ENCODE peak calls at places on chromosomes 11 and 22, in ten cellular contexts. X is neural progenitor cell; N is OCI-LY7; S is tibial nerve; R is psoas muscle; K is CD8-positive, alpha-beta T cell; Q is naive thymus-derived CD4-positive, alpha-beta T cell; W is cardiac muscle cell; P is mammary epithelial cell; V is A549. M is an unnamed sample. For H3K4me1, the result is how much of the 10 kb centered on the place peaks cover.

GRCh38 chr11:95923730-95924413 is at the start of gene MTMR2:
- DNase-seq in X (peak), N (peak), S (peak), R (peak), K (peak), Q (no peak), W (peak), P (peak), V (peak), M (peak)

GRCh38 chr11:530960-531825 is 4.2 kb downstream of the HRAS start:
- DNase-seq in X (no peak), N (no peak), S (no peak), R (no peak), K (no peak), Q (no peak), W (no peak), P (no peak), V (no peak), M (no peak)

GRCh38 chr11:61065955-61066638 is 36.2 kb upstream of the CD5 start:
- DNase-seq in X (no peak), N (no peak), S (no peak), R (no peak), K (peak), Q (peak), W (no peak), P (no peak), V (no peak), M (no peak)

GRCh38 chr11:118783724-118784495 is 7.1 kb downstream of the DDX6 start:
- DNase-seq in X (no peak), N (no peak), S (no peak), R (peak), K (no peak), Q (no peak), W (no peak), P (no peak), V (no peak), M (no peak)

GRCh38 chr11:122983438-122984185 is 2.0 kb upstream of the BSX start:
- DNase-seq in X (peak), N (no peak), S (no peak), R (no peak), K (no peak), Q (no peak), W (no peak), P (no peak), V (no peak), M (no peak)

GRCh38 chr11:27524155-27524554 is 17.6 kb upstream of the LIN7C start:
- DNase-seq in X (peak), N (no peak), S (no peak), R (no peak), K (no peak), Q (no peak), W (peak), P (peak), V (peak), M (peak)

GRCh38 chr11:910044-910588 is 494 bp downstream of the CHID1 start:
- DNase-seq in X (no peak), N (peak), S (no peak), R (no peak), K (no peak), Q (peak), W (peak), P (no peak), V (no peak), M (no peak)

GRCh38 chr11:128153697-128154048 is 433.7 kb downstream of the ETS1 start:
- DNase-seq in X (no peak), N (no peak), S (no peak), R (no peak), K (no peak), Q (no peak), W (no peak), P (no peak), V (no peak), M (no peak)

GRCh38 chr11:2566223-2567025 is 121.6 kb downstream of the KCNQ1 start:
- DNase-seq in X (peak), N (no peak), S (peak), R (peak), K (no peak), Q (no peak), W (peak), P (no peak), V (no peak), M (no peak)

GRCh38 chr22:23219787-23220484 is 39.6 kb downstream of the BCR start:
- DNase-seq in X (no peak), N (peak), S (no peak), R (no peak), K (peak), Q (peak), W (no peak), P (peak), V (no peak), M (peak)

GRCh38 chr11:10322401-10322800 is 17.5 kb downstream of the ADM start:
- DNase-seq in X (no peak), N (no peak), S (no peak), R (no peak), K (no peak), Q (no peak), W (no peak), P (no peak), V (no peak), M (no peak)

GRCh38 chr11:60447070-60447469 is 8.6 kb upstream of the MS4A1 start:
- DNase-seq in X (no peak), N (no peak), S (no peak), R (no peak), K (no peak), Q (no peak), W (no peak), P (no peak), V (no peak), M (no peak)

GRCh38 chr11:88384004-88384677 is 46.6 kb upstream of the CTSC start:
- DNase-seq in X (no peak), N (no peak), S (no peak), R (no peak), K (no peak), Q (no peak), W (no peak), P (peak), V (peak), M (no peak)

GRCh38 chr22:50622723-50623327 is 5.1 kb downstream of the ARSA start:
- DNase-seq in X (no peak), N (peak), S (no peak), R (no peak), K (no peak), Q (no peak), W (no peak), P (peak), V (no peak), M (no peak)

GRCh38 chr11:772429-773390 is 4.6 kb downstream of the GATD1 start:
- DNase-seq in X (peak), N (no peak), S (no peak), R (no peak), K (no peak), Q (no peak), W (no peak), P (no peak), V (no peak), M (peak)

GRCh38 chr22:30979932-30980331 is 10.9 kb downstream of the TUG1 start:
- DNase-seq in X (no peak), N (no peak), S (no peak), R (no peak), K (no peak), Q (no peak), W (no peak), P (no peak), V (no peak), M (no peak)

GRCh38 chr11:12827929-12828812 is 153.9 kb downstream of the TEAD1 start:
- DNase-seq in X (peak), N (peak), S (peak), R (no peak), K (no peak), Q (no peak), W (peak), P (peak), V (peak), M (peak)

GRCh38 chr22:40237241-40237640 is 59.5 kb downstream of the TNRC6B start:
- DNase-seq in X (no peak), N (peak), S (no peak), R (no peak), K (no peak), Q (no peak), W (no peak), P (no peak), V (no peak), M (no peak)

GRCh38 chr11:58770627-58771457 is 39.1 kb upstream of the GLYAT start:
- DNase-seq in X (no peak), N (no peak), S (no peak), R (no peak), K (no peak), Q (no peak), W (no peak), P (peak), V (peak), M (peak)

GRCh38 chr22:27997538-27997937 is 78.5 kb upstream of the PITPNB start:
- DNase-seq in X (no peak), N (peak), S (no peak), R (peak), K (no peak), Q (no peak), W (no peak), P (no peak), V (no peak), M (no peak)

GRCh38 chr11:116857936-116858335 is 20.5 kb upstream of the APOA1 start:
- DNase-seq in X (no peak), N (no peak), S (no peak), R (no peak), K (no peak), Q (no peak), W (no peak), P (no peak), V (no peak), M (no peak)

GRCh38 chr22:49887716-49888115 is 30.5 kb downstream of the ALG12 start:
- DNase-seq in X (no peak), N (no peak), S (no peak), R (no peak), K (no peak), Q (no peak), W (no peak), P (no peak), V (no peak), M (no peak)

GRCh38 chr22:49979587-49980264 is 19.2 kb downstream of the PIM3 start:
- DNase-seq in X (peak), N (peak), S (no peak), R (peak), K (no peak), Q (no peak), W (no peak), P (no peak), V (peak), M (no peak)

GRCh38 chr22:23518381-23519187 is 61.5 kb downstream of the IGLL1 start:
- DNase-seq in X (peak), N (no peak), S (no peak), R (peak), K (no peak), Q (no peak), W (no peak), P (no peak), V (no peak), M (no peak)

GRCh38 chr11:15234796-15235195 is 120.1 kb downstream of the INSC start:
- DNase-seq in X (no peak), N (no peak), S (no peak), R (no peak), K (no peak), Q (no peak), W (no peak), P (no peak), V (no peak), M (no peak)

GRCh38 chr11:7072401-7073028 is 16.3 kb upstream of the RBMXL2 start:
- DNase-seq in X (no peak), N (no peak), S (no peak), R (no peak), K (no peak), Q (no peak), W (no peak), P (no peak), V (no peak), M (no peak)

GRCh38 chr22:18023509-18024275 is 669 bp downstream of the MICAL3 start:
- DNase-seq in X (peak), N (peak), S (peak), R (peak), K (no peak), Q (no peak), W (peak), P (peak), V (peak), M (peak)

GRCh38 chr11:106378513-106379179 is 301.2 kb downstream of the AASDHPPT start:
- DNase-seq in X (no peak), N (no peak), S (no peak), R (no peak), K (no peak), Q (no peak), W (no peak), P (no peak), V (no peak), M (no peak)

GRCh38 chr11:720642-721346 is 14.8 kb downstream of the EPS8L2 start:
- DNase-seq in X (peak), N (peak), S (no peak), R (no peak), K (no peak), Q (peak), W (peak), P (peak), V (no peak), M (no peak)

GRCh38 chr22:39820266-39820665 is 73.3 kb downstream of the ENTHD1 start:
- DNase-seq in X (no peak), N (no peak), S (no peak), R (no peak), K (no peak), Q (no peak), W (no peak), P (peak), V (peak), M (peak)

GRCh38 chr11:3969613-3970012 is 114.1 kb downstream of the STIM1 start:
- DNase-seq in X (no peak), N (no peak), S (no peak), R (no peak), K (no peak), Q (peak), W (no peak), P (no peak), V (no peak), M (no peak)

GRCh38 chr11:45931739-45932138 is 9.3 kb downstream of the LARGE2 start:
- DNase-seq in X (no peak), N (no peak), S (no peak), R (no peak), K (no peak), Q (no peak), W (no peak), P (peak), V (no peak), M (no peak)

GRCh38 chr11:85737738-85738137 is 51.7 kb upstream of the CCDC89 start:
- DNase-seq in X (no peak), N (no peak), S (no peak), R (no peak), K (peak), Q (no peak), W (peak), P (no peak), V (no peak), M (no peak)

GRCh38 chr11:57513911-57514537 is 1.5 kb downstream of the SLC43A1 start:
- DNase-seq in X (peak), N (peak), S (no peak), R (peak), K (peak), Q (no peak), W (peak), P (no peak), V (no peak), M (no peak)

GRCh38 chr22:20567993-20568417 is 60.6 kb downstream of the MED15 start:
- DNase-seq in X (no peak), N (no peak), S (no peak), R (peak), K (no peak), Q (no peak), W (no peak), P (no peak), V (peak), M (no peak)

GRCh38 chr22:22959147-22959827 is 71.7 kb downstream of the IGLL5 start:
- DNase-seq in X (peak), N (peak), S (peak), R (peak), K (peak), Q (peak), W (peak), P (peak), V (peak), M (peak)

GRCh38 chr11:5596611-5597201 is at the start of gene TRIM6:
- DNase-seq in X (peak), N (no peak), S (peak), R (peak), K (no peak), Q (no peak), W (peak), P (peak), V (peak), M (peak)

GRCh38 chr22:42357221-42357620 is 75.0 kb downstream of the NFAM1 start:
- DNase-seq in X (no peak), N (no peak), S (no peak), R (no peak), K (no peak), Q (no peak), W (no peak), P (peak), V (no peak), M (no peak)
- H3K27ac ChIP-seq in X (no peak), N (no peak), S (no peak), R (no peak), K (no peak), Q (no peak), W (no peak), P (peak), V (no peak), M (no peak)

DNA sequence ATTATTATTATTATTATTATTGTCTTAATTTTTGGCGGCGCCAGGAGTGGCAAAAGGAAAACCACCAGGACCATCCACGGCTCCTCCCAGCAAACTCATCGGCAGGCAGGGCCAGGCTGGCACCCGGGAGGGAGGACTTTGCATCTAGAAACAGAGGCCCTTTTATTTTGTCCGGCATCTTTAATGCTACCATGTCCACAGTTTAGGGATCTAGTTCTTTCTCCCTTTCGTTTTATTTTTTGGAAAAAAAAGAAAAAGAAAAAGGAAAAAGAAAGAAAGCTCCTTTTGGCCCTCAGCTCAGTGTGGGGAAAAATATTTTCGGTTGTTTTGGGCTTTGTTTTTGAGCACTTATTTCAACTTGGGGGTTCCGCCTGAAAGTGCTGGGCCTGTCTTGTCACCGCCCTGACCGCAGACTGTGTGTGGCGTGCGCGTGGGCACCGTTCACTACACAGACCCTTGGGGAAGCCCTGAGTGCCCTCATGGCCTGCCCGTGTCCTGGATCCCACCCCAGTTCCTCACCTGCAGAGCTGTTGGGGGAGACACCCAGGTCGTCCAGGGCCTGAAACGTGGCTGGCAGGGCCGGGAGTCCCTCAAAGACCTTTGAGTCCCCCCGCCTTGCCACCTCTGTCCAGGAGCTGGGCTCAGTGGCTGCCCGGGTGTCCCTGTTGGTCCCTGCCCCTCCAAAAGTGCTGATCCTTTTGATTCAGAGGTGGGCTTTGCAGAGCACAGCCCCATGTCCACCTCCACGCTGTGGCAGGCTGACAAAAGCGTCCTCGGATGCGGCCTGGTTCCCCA is 69.1 kb upstream of the PPARA start:
- DNase-seq in X (no peak), N (no peak), S (peak), R (peak), K (no peak), Q (no peak), W (no peak), P (peak), V (no peak), M (no peak)
- H3K4me1 ChIP-seq in X (under half), N (under half), S (half or more), R (half or more), K (under half), Q (under half), W (under half), P (half or more), V (half or more), M (half or more)

DNA sequence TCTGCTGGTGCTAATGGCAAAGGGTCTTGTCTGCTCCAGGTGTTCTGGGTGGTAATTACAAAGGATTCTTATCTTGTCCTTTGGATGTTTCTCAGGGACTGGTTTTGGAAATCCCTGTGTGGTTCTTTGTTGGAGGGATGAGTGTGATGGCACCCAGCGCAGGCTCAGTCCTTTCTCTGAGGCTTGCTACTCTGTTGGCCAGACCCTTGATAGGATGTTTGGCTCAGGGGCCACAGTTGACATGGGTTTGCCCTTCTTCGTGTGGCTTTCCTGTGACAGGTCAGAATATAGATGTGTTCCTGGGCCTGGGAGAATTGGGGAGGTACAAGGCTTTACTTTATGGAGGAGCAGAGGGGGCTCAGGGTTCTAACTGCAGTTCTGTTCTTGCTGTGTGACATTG is 4.0 kb downstream of the ARHGEF17 start:
- DNase-seq in X (no peak), N (no peak), S (no peak), R (peak), K (no peak), Q (no peak), W (no peak), P (no peak), V (no peak), M (no peak)
- H3K4me3 ChIP-seq in X (peak), N (no peak), S (peak), R (peak), K (no peak), Q (no peak), W (peak), P (peak), V (no peak), M (peak)

GRCh38 chr11:36499325-36499724 is 10.7 kb downstream of the TRAF6 start:
- DNase-seq in X (no peak), N (no peak), S (no peak), R (no peak), K (no peak), Q (no peak), W (no peak), P (no peak), V (no peak), M (no peak)
- H3K27ac ChIP-seq in X (no peak), N (no peak), S (no peak), R (no peak), K (no peak), Q (no peak), W (no peak), P (no peak), V (no peak), M (no peak)

GRCh38 chr11:111736191-111736590 is 30.0 kb downstream of the PPP2R1B start:
- DNase-seq in X (no peak), N (no peak), S (no peak), R (no peak), K (no peak), Q (no peak), W (no peak), P (no peak), V (no peak), M (no peak)

GRCh38 chr11:111733655-111734088 is 32.5 kb downstream of the PPP2R1B start:
- DNase-seq in X (peak), N (no peak), S (no peak), R (peak), K (no peak), Q (no peak), W (no peak), P (no peak), V (no peak), M (peak)

GRCh38 chr11:111733009-111733408 is 33.2 kb downstream of the PPP2R1B start:
- DNase-seq in X (no peak), N (no peak), S (no peak), R (peak), K (no peak), Q (no peak), W (no peak), P (peak), V (no peak), M (peak)

GRCh38 chr11:111735262-111736116 is 30.7 kb downstream of the PPP2R1B start:
- DNase-seq in X (no peak), N (no peak), S (peak), R (peak), K (no peak), Q (no peak), W (no peak), P (peak), V (peak), M (peak)

DNA sequence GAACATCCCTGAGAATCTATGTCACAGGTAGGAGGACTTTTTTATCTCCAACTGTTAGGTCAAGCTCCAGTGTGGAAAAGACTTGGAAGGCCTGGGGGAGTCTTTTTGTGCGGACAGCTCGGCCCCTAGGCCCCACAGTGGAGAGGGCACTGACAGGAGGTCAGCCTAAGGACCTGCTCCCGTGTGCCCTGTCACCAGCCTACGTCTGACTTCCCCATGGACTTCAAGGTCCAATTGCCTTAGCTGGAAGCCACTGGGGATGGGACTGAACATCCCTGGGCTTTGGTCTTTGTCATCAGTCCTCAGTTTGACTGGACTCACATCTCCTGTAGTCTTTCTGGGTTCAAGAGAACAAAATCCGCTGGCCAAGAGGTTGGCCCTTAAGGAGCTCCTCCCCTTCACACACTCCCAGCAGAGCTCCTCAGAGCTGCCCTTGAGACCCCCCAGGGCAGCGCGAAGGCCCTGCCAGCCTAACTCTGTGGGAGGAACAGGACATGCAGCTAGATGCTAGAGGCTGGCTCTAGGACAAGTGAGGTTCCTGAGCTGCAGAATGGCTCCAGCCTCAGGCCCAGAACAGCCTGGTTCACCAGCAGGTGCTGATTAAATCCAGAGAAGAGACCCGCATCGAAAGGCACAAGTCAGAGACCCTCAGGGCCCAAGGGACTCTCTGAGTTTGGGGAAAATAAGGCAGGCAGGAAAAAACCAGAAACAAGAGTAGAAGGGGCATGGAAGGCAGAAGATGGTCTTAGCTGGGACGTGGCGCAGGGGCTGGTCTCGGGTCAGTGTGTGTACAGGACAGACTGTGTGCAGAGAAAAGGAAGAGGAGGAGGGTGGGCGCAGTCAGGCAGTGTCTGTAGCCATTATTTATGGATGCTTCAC is 31.6 kb downstream of the PPP2R1B start:
- DNase-seq in X (no peak), N (no peak), S (no peak), R (no peak), K (no peak), Q (no peak), W (no peak), P (no peak), V (no peak), M (no peak)
- H3K4me1 ChIP-seq in X (under half), N (under half), S (half or more), R (half or more), K (under half), Q (under half), W (under half), P (under half), V (under half), M (half or more)